ENCODE peak calls at places on chromosomes 7 and 10, in four cellular contexts. J is Peyer's patch, C is aorta, N is A549. A is an unnamed sample.

GRCh38 chr7:106905734-106906133 is 40.7 kb downstream of the PIK3CG start:
- DNase-seq in J (no peak), C (no peak), N (no peak), A (no peak)

GRCh38 chr10:29501692-29502091 is 133.1 kb downstream of the SVIL start:
- DNase-seq in J (no peak), C (no peak), N (peak; percentile 78), A (peak; percentile 59)

GRCh38 chr7:49852619-49853462 is 79.4 kb downstream of the VWC2 start:
- DNase-seq in J (no peak), C (no peak), N (peak; percentile 63), A (peak; percentile 61)

GRCh38 chr7:84393776-84394175 is 199.2 kb upstream of the SEMA3A start:
- DNase-seq in J (no peak), C (no peak), N (no peak), A (no peak)

GRCh38 chr7:118325450-118325808 is 100.9 kb downstream of the ANKRD7 start:
- DNase-seq in J (no peak), C (no peak), N (no peak), A (no peak)

GRCh38 chr10:62384057-62384446 is 9.9 kb downstream of the ZNF365 start:
- DNase-seq in J (no peak), C (no peak), N (peak; percentile 10), A (no peak)

GRCh38 chr7:112864380-112864779 is 74.2 kb upstream of the TMEM168 start:
- DNase-seq in J (no peak), C (no peak), N (no peak), A (no peak)

GRCh38 chr10:34407227-34407626 is 407.9 kb downstream of the PARD3 start:
- DNase-seq in J (no peak), C (no peak), N (peak; percentile 67), A (peak; percentile 84)

GRCh38 chr10:133608855-133609254 is 17.7 kb downstream of the FRG2B start:
- DNase-seq in J (no peak), C (no peak), N (peak; percentile 25), A (peak; percentile 23)

GRCh38 chr7:2873686-2874551 is 29.8 kb upstream of the GNA12 start:
- DNase-seq in J (no peak), C (no peak), N (peak; percentile 73), A (peak; percentile 92)

GRCh38 chr7:108430664-108431063 is 25.6 kb downstream of the NRCAM start:
- DNase-seq in J (no peak), C (no peak), N (no peak), A (no peak)

GRCh38 chr10:100725041-100725440 is 20.3 kb upstream of the PAX2 start:
- DNase-seq in J (no peak), C (no peak), N (no peak), A (no peak)

GRCh38 chr7:121798076-121798475 is 74.9 kb upstream of the PTPRZ1 start:
- DNase-seq in J (no peak), C (no peak), N (no peak), A (no peak)

GRCh38 chr10:80204193-80204714 is 1.1 kb downstream of the ANXA11 start:
- DNase-seq in J (no peak), C (peak; percentile 55), N (peak; percentile 28), A (peak; percentile 29)

GRCh38 chr7:19916011-19916410 is 142.6 kb upstream of the TMEM196 start:
- DNase-seq in J (no peak), C (no peak), N (no peak), A (peak; percentile 17)

GRCh38 chr10:132619927-132620326 is 82.3 kb downstream of the INPP5A start:
- DNase-seq in J (no peak), C (no peak), N (no peak), A (no peak)

GRCh38 chr10:48453451-48454301 is 147.2 kb downstream of the MAPK8 start:
- DNase-seq in J (no peak), C (peak; percentile 29), N (no peak), A (no peak)

GRCh38 chr7:157932498-157933218 is 595.9 kb downstream of the DNAJB6 start:
- DNase-seq in J (no peak), C (no peak), N (peak; percentile 52), A (no peak)

GRCh38 chr7:16804674-16805439 is at the start of gene AGR2:
- DNase-seq in J (no peak), C (no peak), N (peak; percentile 85), A (no peak)

GRCh38 chr7:51133992-51134391 is 182.6 kb downstream of the COBL start:
- DNase-seq in J (no peak), C (no peak), N (no peak), A (no peak)

GRCh38 chr7:134415700-134416099 is 43.2 kb downstream of the AKR1B1 start:
- DNase-seq in J (no peak), C (no peak), N (no peak), A (peak; percentile 30)

GRCh38 chr7:112546723-112547513 is 66.1 kb downstream of the LSMEM1 start:
- DNase-seq in J (no peak), C (no peak), N (peak; percentile 13), A (peak; percentile 8)

GRCh38 chr7:142866361-142867096 is 11.7 kb downstream of the EPHB6 start:
- DNase-seq in J (no peak), C (no peak), N (peak; percentile 32), A (peak; percentile 33)

GRCh38 chr7:48110868-48111267 is 21.8 kb downstream of the UPP1 start:
- DNase-seq in J (no peak), C (no peak), N (no peak), A (no peak)

GRCh38 chr10:88060762-88061161 is 197.3 kb downstream of the PTEN start:
- DNase-seq in J (no peak), C (no peak), N (no peak), A (no peak)

GRCh38 chr7:135558881-135559280 is 1.2 kb downstream of the NUP205 start:
- DNase-seq in J (no peak), C (no peak), N (no peak), A (no peak)

GRCh38 chr7:150371996-150372270 is 3.3 kb downstream of the REPIN1 start:
- DNase-seq in J (no peak), C (no peak), N (no peak), A (no peak)

GRCh38 chr10:98364432-98365102 is 50.4 kb downstream of the PYROXD2 start:
- DNase-seq in J (no peak), C (no peak), N (no peak), A (no peak)

GRCh38 chr7:45089314-45089891 is 634 bp upstream of the NACAD start:
- DNase-seq in J (peak; percentile 27), C (peak; percentile 74), N (peak; percentile 61), A (peak; percentile 49)

GRCh38 chr10:132737390-132738048 is 48.4 kb downstream of the NKX6-2 start:
- DNase-seq in J (no peak), C (no peak), N (no peak), A (no peak)

GRCh38 chr7:41886906-41887311 is 184.0 kb upstream of the INHBA start:
- DNase-seq in J (no peak), C (peak; percentile 89), N (no peak), A (peak; percentile 95)

GRCh38 chr7:5689716-5690115 is 91.7 kb downstream of the RNF216 start:
- DNase-seq in J (no peak), C (no peak), N (no peak), A (no peak)

GRCh38 chr10:14593806-14594205 is 180.9 kb downstream of the FAM107B start:
- DNase-seq in J (no peak), C (no peak), N (no peak), A (no peak)

GRCh38 chr10:14595526-14596182 is 179.0 kb downstream of the FAM107B start:
- DNase-seq in J (no peak), C (no peak), N (no peak), A (no peak)

GRCh38 chr10:14592566-14592965 is 182.1 kb downstream of the FAM107B start:
- DNase-seq in J (no peak), C (no peak), N (no peak), A (no peak)

GRCh38 chr10:14594878-14595525 is 179.7 kb downstream of the FAM107B start:
- DNase-seq in J (no peak), C (no peak), N (no peak), A (no peak)

DNA sequence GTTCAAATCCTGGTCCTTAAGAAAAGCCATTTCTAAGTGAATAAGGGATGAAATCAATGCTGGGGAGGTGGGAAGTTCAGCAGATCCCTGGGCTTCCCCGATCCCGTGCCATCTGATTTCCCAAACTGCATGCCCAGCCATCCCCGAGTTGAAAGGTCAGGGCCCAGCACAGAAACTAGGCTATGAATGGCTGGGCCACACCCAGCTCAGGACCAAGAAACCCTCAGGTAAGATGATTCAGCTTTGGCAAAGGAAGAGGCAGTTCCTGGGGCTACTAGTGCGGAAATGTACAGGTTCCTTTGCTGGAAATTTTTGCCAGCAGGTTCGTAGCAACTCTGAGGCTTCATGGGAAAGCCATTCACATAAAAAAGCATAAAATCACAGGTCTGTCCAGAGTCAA is 182.7 kb downstream of the FAM107B start:
- DNase-seq in J (no peak), C (no peak), N (no peak), A (no peak)
- H3K4me1 ChIP-seq in J (peaks cover 18% of the 10 kb centered on the region), C (no peaks in the 10 kb centered on the region), N (peaks cover 74% of the 10 kb centered on the region), A (no peaks in the 10 kb centered on the region)

DNA sequence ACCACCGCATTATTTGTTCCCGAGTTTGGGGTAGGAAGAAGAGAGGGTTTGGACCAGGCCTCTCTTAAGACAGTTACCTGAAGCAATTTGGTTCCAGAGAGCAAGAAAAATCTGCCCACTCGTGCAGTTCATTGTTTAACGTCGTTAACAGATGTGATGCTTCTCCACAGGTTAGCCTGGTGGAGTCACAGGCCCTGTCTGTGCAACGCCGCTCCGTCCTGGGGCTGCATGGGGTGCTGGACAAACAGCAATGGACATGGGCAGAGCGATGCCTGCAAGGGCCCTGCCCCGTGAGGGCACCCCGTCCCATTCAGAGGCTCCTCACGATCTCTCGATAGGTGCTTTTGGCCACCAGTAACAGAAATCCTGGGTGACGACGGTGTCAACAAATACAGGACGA is 9.7 kb downstream of the FOXL3 start:
- DNase-seq in J (no peak), C (no peak), N (no peak), A (no peak)
- H3K4me1 ChIP-seq in J (no peaks in the 10 kb centered on the region), C (no peaks in the 10 kb centered on the region), N (no peaks in the 10 kb centered on the region), A (no peaks in the 10 kb centered on the region)

DNA sequence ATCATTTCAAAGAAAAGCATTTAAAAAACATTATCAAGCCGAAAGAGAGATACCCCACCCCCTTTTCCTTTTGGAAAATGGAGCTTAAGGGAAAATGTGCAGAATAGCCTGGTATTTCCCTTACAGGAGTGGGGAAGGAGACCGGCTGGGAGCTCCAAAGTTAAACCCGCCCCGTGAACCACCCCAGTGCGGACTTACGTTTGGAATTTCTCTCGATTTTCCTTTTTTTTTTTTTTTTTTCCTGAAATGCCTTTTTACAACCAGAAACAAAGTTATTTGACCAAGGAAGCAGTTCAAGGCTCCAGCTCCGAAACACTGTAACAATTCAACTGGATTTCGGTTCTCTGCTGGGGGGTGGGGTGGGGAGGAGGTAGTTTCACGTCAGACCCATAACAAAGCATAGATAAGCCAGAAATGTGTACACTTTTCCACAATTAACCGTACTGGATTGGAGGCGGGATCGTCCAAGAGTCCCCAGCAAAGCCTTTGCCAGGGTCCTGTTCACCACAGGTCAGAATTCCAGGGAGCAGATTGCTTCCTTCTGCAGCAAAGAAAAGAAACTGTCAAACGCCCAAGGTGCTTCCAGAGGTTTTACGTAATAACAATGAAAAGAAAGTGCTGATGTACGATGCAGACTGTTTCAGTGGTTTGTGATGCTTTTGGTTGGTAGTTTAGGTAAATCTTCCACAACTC is 6.7 kb downstream of the SKIDA1 start:
- DNase-seq in J (no peak), C (no peak), N (peak; percentile 33), A (peak; percentile 78)
- H3K4me1 ChIP-seq in J (peaks cover 3% of the 10 kb centered on the region), C (peaks cover 8% of the 10 kb centered on the region), N (peaks cover 54% of the 10 kb centered on the region), A (peaks cover 44% of the 10 kb centered on the region)

DNA sequence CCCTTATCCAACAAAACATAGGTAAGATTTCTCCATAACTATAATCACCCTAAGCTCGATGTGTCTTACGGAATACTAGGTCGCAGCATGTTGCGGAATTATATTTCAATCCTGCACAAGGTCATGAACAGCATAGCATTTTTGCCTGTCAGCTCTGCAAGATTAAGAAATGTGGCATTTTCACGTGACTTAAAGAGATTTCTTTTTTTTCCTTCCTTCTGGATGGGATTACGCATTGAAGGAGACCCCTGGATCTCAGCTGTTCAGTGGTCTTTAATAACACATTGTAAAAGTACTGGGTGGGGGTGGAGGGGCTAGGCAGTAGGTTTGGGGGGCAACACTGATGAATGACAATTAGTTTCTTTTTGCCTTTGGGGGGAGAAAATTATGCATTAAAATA is 106.7 kb downstream of the CUBN start:
- DNase-seq in J (no peak), C (no peak), N (no peak), A (no peak)
- H3K4me1 ChIP-seq in J (peaks cover 9% of the 10 kb centered on the region), C (peaks cover 4% of the 10 kb centered on the region), N (peaks cover 4% of the 10 kb centered on the region), A (peaks cover 18% of the 10 kb centered on the region)

A was measured in cardiac muscle cell.